ENCODE peak calls at places on chromosomes 7 and 10, in ten cellular contexts. U, T, G, J, F, N, C, Y, B and D are unnamed samples. For H4K20me1, the result is how much of the 10 kb centered on the place peaks cover.

GRCh38 chr7:52917982-52918578 is 117.4 kb upstream of the POM121L12 start:
- DNase-seq in U (peak), T (peak), G (no peak), J (no peak), F (peak), N (no peak), C (peak), Y (no peak), B (no peak), D (peak)

GRCh38 chr7:29177963-29178612 is 16.5 kb upstream of the CHN2 start:
- DNase-seq in U (no peak), T (no peak), G (no peak), J (no peak), F (peak), N (no peak), C (no peak), Y (no peak), B (no peak), D (no peak)

GRCh38 chr10:132728741-132729140 is 57.2 kb downstream of the NKX6-2 start:
- DNase-seq in U (no peak), T (no peak), G (no peak), J (no peak), F (no peak), N (no peak), C (no peak), Y (no peak), B (no peak), D (no peak)

GRCh38 chr10:32943854-32944661 is 14.0 kb downstream of the ITGB1 start:
- DNase-seq in U (no peak), T (peak), G (no peak), J (no peak), F (no peak), N (peak), C (peak), Y (no peak), B (no peak), D (peak)

GRCh38 chr7:114708646-114709045 is 213.2 kb upstream of the MDFIC start:
- DNase-seq in U (no peak), T (peak), G (no peak), J (no peak), F (no peak), N (no peak), C (no peak), Y (no peak), B (no peak), D (peak)

GRCh38 chr7:155815332-155816191 is 3.3 kb upstream of the SHH start:
- DNase-seq in U (peak), T (peak), G (peak), J (peak), F (peak), N (no peak), C (peak), Y (no peak), B (peak), D (peak)

GRCh38 chr7:43535031-43535451 is 47.9 kb upstream of the STK17A start:
- DNase-seq in U (no peak), T (no peak), G (peak), J (no peak), F (no peak), N (no peak), C (no peak), Y (no peak), B (no peak), D (no peak)

GRCh38 chr7:149321978-149322541 is 60.1 kb downstream of the ZNF783 start:
- DNase-seq in U (no peak), T (no peak), G (peak), J (peak), F (no peak), N (no peak), C (no peak), Y (no peak), B (peak), D (no peak)

GRCh38 chr10:88272186-88272585 is 310.9 kb downstream of the RNLS start:
- DNase-seq in U (no peak), T (no peak), G (no peak), J (peak), F (no peak), N (no peak), C (no peak), Y (no peak), B (peak), D (no peak)

GRCh38 chr10:70048309-70048708 is 4.3 kb upstream of the MACROH2A2 start:
- DNase-seq in U (no peak), T (no peak), G (no peak), J (no peak), F (peak), N (peak), C (no peak), Y (no peak), B (no peak), D (no peak)

GRCh38 chr10:117830832-117831231 is 215.9 kb downstream of the RAB11FIP2 start:
- DNase-seq in U (no peak), T (peak), G (no peak), J (no peak), F (no peak), N (no peak), C (peak), Y (no peak), B (no peak), D (peak)

GRCh38 chr10:68067029-68067428 is 8.1 kb downstream of the HERC4 start:
- DNase-seq in U (no peak), T (no peak), G (no peak), J (no peak), F (no peak), N (no peak), C (no peak), Y (no peak), B (no peak), D (no peak)

GRCh38 chr7:8210845-8211724 is 50.9 kb downstream of the ICA1 start:
- DNase-seq in U (no peak), T (no peak), G (no peak), J (no peak), F (no peak), N (peak), C (no peak), Y (no peak), B (no peak), D (no peak)

GRCh38 chr10:76017026-76017732 is 585.8 kb downstream of the LRMDA start:
- DNase-seq in U (no peak), T (no peak), G (no peak), J (peak), F (no peak), N (no peak), C (peak), Y (no peak), B (no peak), D (peak)

GRCh38 chr7:44735403-44736165 is 13.1 kb upstream of the ZMIZ2 start:
- DNase-seq in U (no peak), T (no peak), G (peak), J (peak), F (no peak), N (peak), C (no peak), Y (peak), B (peak), D (no peak)

GRCh38 chr7:45648671-45648995 is 74.5 kb downstream of the ADCY1 start:
- DNase-seq in U (no peak), T (no peak), G (no peak), J (no peak), F (no peak), N (no peak), C (no peak), Y (no peak), B (no peak), D (no peak)

GRCh38 chr7:113636727-113637421 is 281.9 kb downstream of the PPP1R3A start:
- DNase-seq in U (no peak), T (no peak), G (peak), J (peak), F (no peak), N (no peak), C (no peak), Y (no peak), B (no peak), D (no peak)

GRCh38 chr7:114765331-114766125 is 156.4 kb upstream of the MDFIC start:
- DNase-seq in U (no peak), T (no peak), G (no peak), J (peak), F (no peak), N (no peak), C (no peak), Y (no peak), B (no peak), D (no peak)

GRCh38 chr10:11610151-11610854 is 1.1 kb downstream of the USP6NL start:
- DNase-seq in U (no peak), T (no peak), G (peak), J (no peak), F (no peak), N (no peak), C (no peak), Y (no peak), B (no peak), D (no peak)

GRCh38 chr10:124287791-124288190 is 130.9 kb downstream of the OAT start:
- DNase-seq in U (no peak), T (no peak), G (no peak), J (no peak), F (no peak), N (no peak), C (no peak), Y (no peak), B (no peak), D (no peak)

GRCh38 chr10:23376175-23376787 is 31.7 kb upstream of the C10orf67 start:
- DNase-seq in U (no peak), T (no peak), G (no peak), J (no peak), F (no peak), N (no peak), C (no peak), Y (no peak), B (no peak), D (no peak)

GRCh38 chr10:88205842-88206446 is 342.5 kb downstream of the PTEN start:
- DNase-seq in U (no peak), T (no peak), G (no peak), J (no peak), F (no peak), N (no peak), C (no peak), Y (no peak), B (no peak), D (no peak)

GRCh38 chr7:16579216-16579615 is 52.6 kb downstream of the LRRC72 start:
- DNase-seq in U (no peak), T (no peak), G (no peak), J (no peak), F (no peak), N (no peak), C (no peak), Y (no peak), B (no peak), D (no peak)

GRCh38 chr7:157498690-157499089 is 161.9 kb downstream of the DNAJB6 start:
- DNase-seq in U (no peak), T (peak), G (no peak), J (no peak), F (no peak), N (no peak), C (no peak), Y (no peak), B (no peak), D (no peak)

GRCh38 chr7:39985398-39985918 is 35.4 kb downstream of the CDK13 start:
- DNase-seq in U (no peak), T (no peak), G (no peak), J (no peak), F (no peak), N (no peak), C (no peak), Y (no peak), B (no peak), D (no peak)
- H4K20me1 ChIP-seq in U (under half), T (under half), G (under half), J (half or more), F (half or more), N (under half), C (under half), Y (under half), B (under half), D (under half)

DNA sequence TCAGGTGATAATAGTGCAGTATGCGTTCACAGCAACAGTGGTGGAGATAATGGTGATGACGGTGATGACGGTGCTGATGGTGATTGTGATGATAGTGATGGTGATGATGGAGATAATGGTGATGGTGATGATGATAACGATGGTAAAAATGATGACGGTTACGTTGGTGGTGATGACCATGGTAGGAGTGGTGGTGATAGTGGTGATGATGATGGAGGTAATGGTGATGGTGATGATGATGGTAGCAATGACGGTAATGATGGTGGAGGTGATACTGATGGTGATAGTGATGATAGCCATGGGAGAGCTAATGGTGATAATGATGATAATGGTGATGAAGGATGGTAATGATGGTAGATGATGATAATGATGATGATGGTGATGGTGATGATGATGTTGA is 45.0 kb downstream of the FAM20C start:
- DNase-seq in U (no peak), T (no peak), G (no peak), J (no peak), F (no peak), N (no peak), C (no peak), Y (no peak), B (no peak), D (no peak)
- H4K20me1 ChIP-seq in U (under half), T (under half), G (under half), J (under half), F (under half), N (under half), C (under half), Y (under half), B (under half), D (under half)

GRCh38 chr10:927131-927530 is 4.4 kb downstream of the LARP4B start:
- DNase-seq in U (no peak), T (no peak), G (no peak), J (no peak), F (no peak), N (no peak), C (no peak), Y (no peak), B (no peak), D (no peak)
- H4K20me1 ChIP-seq in U (half or more), T (under half), G (under half), J (half or more), F (half or more), N (half or more), C (half or more), Y (half or more), B (half or more), D (half or more)

GRCh38 chr7:130974794-130975193 is 240.8 kb upstream of the KLF14 start:
- DNase-seq in U (no peak), T (no peak), G (no peak), J (no peak), F (no peak), N (no peak), C (no peak), Y (no peak), B (no peak), D (no peak)
- H4K20me1 ChIP-seq in U (under half), T (under half), G (under half), J (under half), F (under half), N (under half), C (under half), Y (under half), B (under half), D (under half)

GRCh38 chr7:108136191-108136581 is 6.0 kb upstream of the LAMB4 start:
- DNase-seq in U (no peak), T (no peak), G (peak), J (no peak), F (no peak), N (no peak), C (no peak), Y (no peak), B (no peak), D (no peak)
- H4K20me1 ChIP-seq in U (under half), T (under half), G (under half), J (under half), F (under half), N (under half), C (under half), Y (under half), B (under half), D (under half)